ENCODE peak calls at places on chromosomes 11 and 22, in eight cellular contexts. One of them, this sample, is unnamed.
A peak's percentile ranks its signal among the peaks of the same experiment; 100 is the strongest.

GRCh38 chr11:64826578-64827450 is 16.5 kb upstream of the MEN1 start:
- DNase-seq in right atrium auricular region: no peak
- DNase-seq in BJ: no peak
- DNase-seq in transverse colon: no peak
- DNase-seq in psoas muscle: peak; percentile 70
- DNase-seq in cardiac muscle cell: no peak
- DNase-seq in left ventricle myocardium inferior: no peak
- DNase-seq in HepG2: no peak
- DNase-seq in this sample: no peak

GRCh38 chr11:8719260-8720190 is 36.9 kb downstream of the RPL27A start:
- DNase-seq in cardiac muscle cell: peak; percentile 84
- DNase-seq in HepG2: peak; percentile 48
- DNase-seq in BJ: peak; percentile 97
- DNase-seq in right atrium auricular region: peak; percentile 83
- DNase-seq in transverse colon: peak; percentile 39
- DNase-seq in left ventricle myocardium inferior: peak; percentile 57
- DNase-seq in psoas muscle: peak; percentile 81
- DNase-seq in this sample: no peak

GRCh38 chr22:27918351-27919221 is 470 bp downstream of the PITPNB start:
- DNase-seq in HepG2: peak; percentile 13
- DNase-seq in BJ: no peak
- DNase-seq in left ventricle myocardium inferior: peak; percentile 46
- DNase-seq in right atrium auricular region: peak; percentile 59
- DNase-seq in psoas muscle: peak; percentile 70
- DNase-seq in cardiac muscle cell: peak; percentile 59
- DNase-seq in transverse colon: peak; percentile 55
- DNase-seq in this sample: peak; percentile 73

GRCh38 chr11:833114-833791 is 501 bp downstream of the CD151 start:
- DNase-seq in HepG2: no peak
- DNase-seq in BJ: no peak
- DNase-seq in transverse colon: peak; percentile 73
- DNase-seq in psoas muscle: peak; percentile 80
- DNase-seq in right atrium auricular region: peak; percentile 81
- DNase-seq in cardiac muscle cell: peak; percentile 61
- DNase-seq in left ventricle myocardium inferior: peak; percentile 73
- DNase-seq in this sample: no peak

GRCh38 chr11:21511835-21512440 is 680.9 kb upstream of the ANO5 start:
- DNase-seq in right atrium auricular region: no peak
- DNase-seq in HepG2: peak; percentile 48
- DNase-seq in left ventricle myocardium inferior: peak; percentile 16
- DNase-seq in psoas muscle: peak; percentile 53
- DNase-seq in transverse colon: peak; percentile 28
- DNase-seq in cardiac muscle cell: peak; percentile 44
- DNase-seq in BJ: no peak
- DNase-seq in this sample: peak; percentile 81

GRCh38 chr11:79182794-79183193 is 258.0 kb downstream of the TENM4 start:
- DNase-seq in BJ: peak; percentile 81
- DNase-seq in cardiac muscle cell: no peak
- DNase-seq in left ventricle myocardium inferior: no peak
- DNase-seq in right atrium auricular region: no peak
- DNase-seq in psoas muscle: no peak
- DNase-seq in transverse colon: no peak
- DNase-seq in HepG2: no peak
- DNase-seq in this sample: no peak

GRCh38 chr22:38742176-38742942 is 13.4 kb downstream of the SUN2 start:
- DNase-seq in BJ: no peak
- DNase-seq in transverse colon: no peak
- DNase-seq in left ventricle myocardium inferior: no peak
- DNase-seq in psoas muscle: peak; percentile 46
- DNase-seq in cardiac muscle cell: no peak
- DNase-seq in HepG2: no peak
- DNase-seq in right atrium auricular region: no peak
- DNase-seq in this sample: no peak

GRCh38 chr22:50576070-50576469 is 2.2 kb downstream of the CPT1B start:
- DNase-seq in transverse colon: no peak
- DNase-seq in BJ: no peak
- DNase-seq in psoas muscle: no peak
- DNase-seq in left ventricle myocardium inferior: no peak
- DNase-seq in cardiac muscle cell: peak; percentile 68
- DNase-seq in HepG2: peak; percentile 81
- DNase-seq in right atrium auricular region: no peak
- DNase-seq in this sample: peak; percentile 67

GRCh38 chr11:72534859-72535547 is 100.7 kb upstream of the CLPB start:
- DNase-seq in left ventricle myocardium inferior: no peak
- DNase-seq in BJ: no peak
- DNase-seq in psoas muscle: no peak
- DNase-seq in HepG2: no peak
- DNase-seq in transverse colon: no peak
- DNase-seq in right atrium auricular region: no peak
- DNase-seq in cardiac muscle cell: no peak
- DNase-seq in this sample: peak; percentile 38

GRCh38 chr22:41725510-41726110 is 26.3 kb downstream of the MEI1 start:
- DNase-seq in HepG2: peak; percentile 20
- DNase-seq in transverse colon: no peak
- DNase-seq in left ventricle myocardium inferior: no peak
- DNase-seq in right atrium auricular region: no peak
- DNase-seq in cardiac muscle cell: peak; percentile 44
- DNase-seq in psoas muscle: no peak
- DNase-seq in BJ: no peak
- DNase-seq in this sample: peak; percentile 34

DNA sequence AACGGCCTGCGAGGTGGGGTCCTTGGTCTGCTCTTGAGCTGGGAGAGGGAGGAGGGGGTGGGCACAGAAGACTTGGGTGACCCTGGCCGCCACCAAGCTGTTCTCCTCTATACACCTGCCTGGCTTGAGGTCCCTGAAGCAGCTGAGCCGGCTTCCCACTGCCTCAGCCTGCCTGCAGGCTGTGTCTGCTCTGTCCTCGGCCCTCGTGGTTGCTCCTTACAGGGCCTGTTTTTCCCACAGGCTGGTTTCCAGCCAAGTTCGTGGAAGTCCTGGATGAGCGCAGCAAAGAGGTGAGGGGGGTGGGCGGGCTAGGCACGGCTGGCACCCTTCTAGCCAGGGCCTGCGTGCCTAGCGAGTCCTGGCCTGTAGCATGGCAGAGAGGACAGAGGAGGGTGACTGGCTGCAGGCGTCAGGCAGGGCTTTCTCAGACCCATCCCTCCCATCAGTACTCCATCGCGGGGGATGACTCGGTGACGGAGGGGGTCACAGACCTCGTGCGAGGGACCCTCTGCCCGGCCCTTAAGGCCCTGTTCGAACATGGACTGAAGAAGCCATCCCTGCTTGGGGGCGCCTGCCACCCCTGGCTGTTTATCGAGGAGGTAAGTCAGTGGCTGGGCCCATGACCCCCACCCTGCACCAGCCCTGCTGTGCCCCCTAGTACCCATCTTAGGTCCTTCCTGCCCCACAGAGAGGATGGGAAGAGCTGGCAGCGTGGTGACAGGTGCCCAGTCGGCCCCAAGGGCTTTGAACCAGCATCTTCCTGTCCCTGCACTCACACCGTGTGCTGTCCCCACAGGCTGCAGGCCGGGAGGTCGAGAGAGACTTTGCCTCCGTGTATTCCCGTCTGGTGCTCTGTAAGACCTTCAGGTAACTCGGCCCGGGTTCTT is 37.7 kb downstream of the SGSM3 start:
- DNase-seq in cardiac muscle cell: no peak
- DNase-seq in left ventricle myocardium inferior: no peak
- DNase-seq in right atrium auricular region: no peak
- DNase-seq in psoas muscle: no peak
- DNase-seq in BJ: no peak
- DNase-seq in HepG2: no peak
- DNase-seq in transverse colon: no peak
- DNase-seq in this sample: no peak
- TF ChIP-seq CTCF in cardiac muscle cell: no peak
- TF ChIP-seq CTCF in left ventricle myocardium inferior: no peak
- TF ChIP-seq CTCF in right atrium auricular region: no peak
- TF ChIP-seq CTCF in psoas muscle: no peak
- TF ChIP-seq CTCF in BJ: no peak
- TF ChIP-seq CTCF in HepG2: no peak
- TF ChIP-seq CTCF in transverse colon: no peak
- TF ChIP-seq CTCF in this sample: no peak

DNA sequence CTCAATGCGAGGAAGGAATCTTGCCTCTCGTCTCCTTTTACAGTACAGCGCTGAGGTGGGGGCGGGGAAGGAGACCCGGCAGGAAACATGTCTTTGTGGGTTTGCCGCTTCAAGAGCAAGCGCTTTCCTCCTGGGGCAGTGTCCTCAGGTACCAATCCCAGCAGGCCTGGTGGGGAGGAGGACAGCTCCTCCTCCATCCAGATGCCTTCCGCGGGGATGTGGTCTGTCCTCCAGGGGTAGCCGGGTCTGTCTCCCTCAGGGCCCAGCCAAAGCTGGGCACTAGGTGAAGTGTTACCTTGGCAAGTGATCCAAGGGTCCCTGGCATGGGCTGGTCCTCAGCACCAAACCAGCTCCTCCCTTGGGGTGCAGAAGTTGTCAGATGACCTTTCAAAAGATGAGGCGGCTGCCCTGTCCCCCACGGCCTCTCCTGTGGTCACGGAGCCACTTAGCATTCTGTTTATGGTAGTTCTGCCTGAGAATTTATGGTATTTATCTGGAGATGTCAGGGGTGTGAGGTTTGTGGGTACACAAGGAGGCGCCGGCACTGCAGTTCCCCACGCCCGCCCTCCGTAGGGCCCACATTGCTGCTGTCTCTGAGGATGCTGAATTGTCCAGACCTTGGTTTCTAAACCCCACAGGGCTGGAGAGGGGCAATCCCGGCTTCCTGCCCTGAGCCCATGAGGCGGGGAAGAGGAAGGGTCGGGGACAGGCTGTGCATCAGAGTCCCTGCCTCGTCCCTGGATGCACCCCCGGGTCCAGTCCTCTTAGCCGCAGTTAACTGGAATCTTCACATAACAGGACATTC is 93.5 kb upstream of the ANO1 start:
- DNase-seq in psoas muscle: peak; percentile 22
- DNase-seq in right atrium auricular region: no peak
- DNase-seq in transverse colon: no peak
- DNase-seq in BJ: no peak
- DNase-seq in HepG2: no peak
- DNase-seq in left ventricle myocardium inferior: no peak
- DNase-seq in cardiac muscle cell: no peak
- DNase-seq in this sample: no peak
- H3K27me3 ChIP-seq in psoas muscle: peaks cover 17% of the 10 kb centered on the region
- H3K27me3 ChIP-seq in right atrium auricular region: peaks cover 11% of the 10 kb centered on the region
- H3K27me3 ChIP-seq in transverse colon: peaks cover 72% of the 10 kb centered on the region
- H3K27me3 ChIP-seq in BJ: peaks cover 21% of the 10 kb centered on the region
- H3K27me3 ChIP-seq in HepG2: peaks cover 87% of the 10 kb centered on the region
- H3K27me3 ChIP-seq in left ventricle myocardium inferior: peaks cover 96% of the 10 kb centered on the region
- H3K27me3 ChIP-seq in cardiac muscle cell: peaks cover 71% of the 10 kb centered on the region
- H3K27me3 ChIP-seq in this sample: no peaks in the 10 kb centered on the region

DNA sequence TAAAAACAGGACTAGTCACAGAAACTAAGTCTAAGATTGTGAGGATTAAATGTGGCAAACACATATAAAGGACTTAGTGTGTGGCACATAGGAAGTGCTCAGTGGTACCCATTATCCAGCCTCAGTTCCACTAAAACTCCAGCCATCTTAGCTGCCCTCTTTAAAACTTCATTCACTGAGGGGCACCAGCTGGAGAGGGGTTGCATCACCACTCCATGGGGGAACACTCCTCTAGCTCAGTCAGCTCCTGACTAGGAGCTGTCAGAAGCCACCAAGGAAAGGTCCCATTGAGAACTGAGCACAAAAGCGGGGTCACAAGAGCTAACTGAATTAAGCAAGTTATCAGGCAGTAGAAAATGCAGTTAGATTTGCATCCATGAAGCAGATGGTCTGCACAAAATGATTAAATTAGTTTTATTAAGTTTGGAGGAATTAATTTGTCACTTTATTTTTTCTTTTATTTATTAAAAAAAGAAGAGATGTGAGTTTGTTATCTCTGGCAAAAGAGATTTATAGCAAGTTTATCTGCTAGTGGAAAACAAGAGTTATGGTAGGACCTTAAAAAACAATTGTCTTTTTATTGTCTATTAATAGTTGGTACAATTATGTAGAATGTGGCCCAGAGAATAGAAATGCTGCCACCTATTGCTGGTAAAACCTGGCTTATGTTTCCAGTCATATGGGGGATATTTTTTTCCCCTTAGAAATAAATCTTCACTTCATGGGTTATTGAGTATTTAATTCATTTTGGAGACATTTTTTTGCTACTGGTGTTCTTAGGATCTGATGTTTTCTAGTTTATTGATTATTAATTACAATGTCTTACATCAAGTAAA is 95.7 kb downstream of the NAV2 start:
- DNase-seq in left ventricle myocardium inferior: no peak
- DNase-seq in BJ: no peak
- DNase-seq in right atrium auricular region: no peak
- DNase-seq in transverse colon: no peak
- DNase-seq in psoas muscle: no peak
- DNase-seq in HepG2: no peak
- DNase-seq in cardiac muscle cell: peak; percentile 10
- DNase-seq in this sample: no peak
- TF ChIP-seq CTCF in left ventricle myocardium inferior: peak; percentile 48
- TF ChIP-seq CTCF in BJ: peak; percentile 22
- TF ChIP-seq CTCF in right atrium auricular region: peak; percentile 53
- TF ChIP-seq CTCF in transverse colon: no peak
- TF ChIP-seq CTCF in psoas muscle: peak; percentile 14
- TF ChIP-seq CTCF in HepG2: no peak
- TF ChIP-seq CTCF in cardiac muscle cell: peak; percentile 26
- TF ChIP-seq CTCF in this sample: no peak

GRCh38 chr11:57391546-57391945 is 1.1 kb upstream of the PRG2 start:
- DNase-seq in right atrium auricular region: no peak
- DNase-seq in transverse colon: no peak
- DNase-seq in psoas muscle: no peak
- DNase-seq in HepG2: no peak
- DNase-seq in left ventricle myocardium inferior: no peak
- DNase-seq in cardiac muscle cell: no peak
- DNase-seq in BJ: no peak
- DNase-seq in this sample: no peak

GRCh38 chr11:57394203-57394602 is 3.8 kb upstream of the PRG2 start:
- DNase-seq in transverse colon: no peak
- DNase-seq in psoas muscle: no peak
- DNase-seq in BJ: no peak
- DNase-seq in cardiac muscle cell: no peak
- DNase-seq in right atrium auricular region: no peak
- DNase-seq in left ventricle myocardium inferior: no peak
- DNase-seq in HepG2: no peak
- DNase-seq in this sample: no peak

GRCh38 chr11:57392421-57393105 is 2.1 kb upstream of the PRG2 start:
- DNase-seq in HepG2: no peak
- DNase-seq in BJ: no peak
- DNase-seq in right atrium auricular region: no peak
- DNase-seq in cardiac muscle cell: no peak
- DNase-seq in left ventricle myocardium inferior: no peak
- DNase-seq in transverse colon: no peak
- DNase-seq in psoas muscle: no peak
- DNase-seq in this sample: no peak

GRCh38 chr11:57390535-57390934 is at the start of gene PRG2:
- DNase-seq in left ventricle myocardium inferior: no peak
- DNase-seq in BJ: no peak
- DNase-seq in cardiac muscle cell: no peak
- DNase-seq in psoas muscle: no peak
- DNase-seq in HepG2: no peak
- DNase-seq in right atrium auricular region: no peak
- DNase-seq in transverse colon: no peak
- DNase-seq in this sample: no peak

DNA sequence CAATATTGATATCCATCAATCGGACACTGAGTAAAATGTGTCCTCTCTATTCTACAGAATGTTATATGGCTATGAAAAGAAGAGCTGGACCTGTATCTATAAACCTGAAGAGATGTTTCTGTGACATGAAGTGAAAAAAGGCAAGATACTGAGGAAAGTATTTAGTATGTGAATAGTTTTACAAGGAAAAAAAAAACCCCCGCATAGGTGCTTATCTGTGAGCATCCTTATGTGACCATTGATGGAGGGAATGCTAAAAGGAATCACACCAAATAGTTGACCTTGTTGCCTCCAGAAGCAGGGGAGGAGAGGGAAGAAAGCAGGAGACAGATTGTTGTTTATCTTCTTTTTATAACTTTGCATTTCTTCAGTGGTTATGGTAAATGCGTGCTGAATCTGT is 661 bp upstream of the PRG2 start:
- DNase-seq in cardiac muscle cell: no peak
- DNase-seq in HepG2: no peak
- DNase-seq in BJ: no peak
- DNase-seq in right atrium auricular region: no peak
- DNase-seq in psoas muscle: no peak
- DNase-seq in transverse colon: no peak
- DNase-seq in left ventricle myocardium inferior: no peak
- DNase-seq in this sample: no peak
- H3K27me3 ChIP-seq in cardiac muscle cell: no peaks in the 10 kb centered on the region
- H3K27me3 ChIP-seq in HepG2: peaks cover under 1% of the 10 kb centered on the region
- H3K27me3 ChIP-seq in BJ: peaks cover 12% of the 10 kb centered on the region
- H3K27me3 ChIP-seq in right atrium auricular region: no peaks in the 10 kb centered on the region
- H3K27me3 ChIP-seq in psoas muscle: peaks cover 2% of the 10 kb centered on the region
- H3K27me3 ChIP-seq in transverse colon: no peaks in the 10 kb centered on the region
- H3K27me3 ChIP-seq in left ventricle myocardium inferior: peaks cover 10% of the 10 kb centered on the region
- H3K27me3 ChIP-seq in this sample: no peaks in the 10 kb centered on the region

This sample was measured in Caco-2.